ENCODE peak calls at places on chromosomes 3 and 15, in four cellular contexts. One of them, this sample, is unnamed.

GRCh38 chr3:113218011-113218678 is 6.8 kb downstream of the BOC start:
- DNase-seq in HepG2: peak; percentile 23
- DNase-seq in SK-N-SH: no peak
- DNase-seq in K562: no peak
- DNase-seq in this sample: no peak

GRCh38 chr3:69767571-69767970 is 28.3 kb downstream of the MITF start:
- DNase-seq in HepG2: no peak
- DNase-seq in SK-N-SH: no peak
- DNase-seq in K562: no peak
- DNase-seq in this sample: no peak

GRCh38 chr15:98873441-98874218 is 134.0 kb downstream of the PGPEP1L start:
- DNase-seq in HepG2: no peak
- DNase-seq in SK-N-SH: no peak
- DNase-seq in K562: no peak
- DNase-seq in this sample: peak; percentile 40

GRCh38 chr3:46289961-46290360 is 47.7 kb downstream of the CCR3 start:
- DNase-seq in HepG2: no peak
- DNase-seq in SK-N-SH: no peak
- DNase-seq in K562: no peak
- DNase-seq in this sample: no peak

GRCh38 chr3:193515884-193516438 is 38.7 kb downstream of the ATP13A4 start:
- DNase-seq in HepG2: no peak
- DNase-seq in SK-N-SH: no peak
- DNase-seq in K562: no peak
- DNase-seq in this sample: no peak

GRCh38 chr3:195717416-195717815 is 3.4 kb upstream of the MUC20 start:
- DNase-seq in HepG2: no peak
- DNase-seq in SK-N-SH: no peak
- DNase-seq in K562: no peak
- DNase-seq in this sample: no peak

GRCh38 chr3:79361748-79362378 is 405.9 kb downstream of the ROBO1 start:
- DNase-seq in HepG2: peak; percentile 31
- DNase-seq in SK-N-SH: peak; percentile 36
- DNase-seq in K562: no peak
- DNase-seq in this sample: peak; percentile 0

GRCh38 chr3:126179825-126180476 is 435 bp downstream of the ALDH1L1 start:
- DNase-seq in HepG2: peak; percentile 89
- DNase-seq in SK-N-SH: peak; percentile 85
- DNase-seq in K562: no peak
- DNase-seq in this sample: no peak

GRCh38 chr15:60899322-60899966 is 329.7 kb downstream of the RORA start:
- DNase-seq in HepG2: peak; percentile 19
- DNase-seq in SK-N-SH: no peak
- DNase-seq in K562: no peak
- DNase-seq in this sample: no peak

GRCh38 chr15:90592144-90592887 is 62.6 kb downstream of the CRTC3 start:
- DNase-seq in HepG2: peak; percentile 7
- DNase-seq in SK-N-SH: no peak
- DNase-seq in K562: no peak
- DNase-seq in this sample: no peak

GRCh38 chr3:55091381-55092225 is 163.7 kb upstream of the LRTM1 start:
- DNase-seq in HepG2: no peak
- DNase-seq in SK-N-SH: no peak
- DNase-seq in K562: no peak
- DNase-seq in this sample: no peak

GRCh38 chr3:7875858-7876442 is 625.7 kb upstream of the LMCD1 start:
- DNase-seq in HepG2: no peak
- DNase-seq in SK-N-SH: no peak
- DNase-seq in K562: no peak
- DNase-seq in this sample: peak; percentile 79

GRCh38 chr15:61100512-61100911 is 128.6 kb downstream of the RORA start:
- DNase-seq in HepG2: no peak
- DNase-seq in SK-N-SH: peak; percentile 66
- DNase-seq in K562: no peak
- DNase-seq in this sample: no peak

GRCh38 chr3:42497009-42497731 is 5.3 kb upstream of the VIPR1 start:
- DNase-seq in HepG2: peak; percentile 40
- DNase-seq in SK-N-SH: no peak
- DNase-seq in K562: no peak
- DNase-seq in this sample: peak; percentile 51

GRCh38 chr3:8578282-8578681 is 66.3 kb downstream of the SSUH2 start:
- DNase-seq in HepG2: no peak
- DNase-seq in SK-N-SH: no peak
- DNase-seq in K562: no peak
- DNase-seq in this sample: no peak

GRCh38 chr15:99732268-99732641 is 982 bp downstream of the LYSMD4 start:
- DNase-seq in HepG2: no peak
- DNase-seq in SK-N-SH: no peak
- DNase-seq in K562: no peak
- DNase-seq in this sample: no peak

DNA sequence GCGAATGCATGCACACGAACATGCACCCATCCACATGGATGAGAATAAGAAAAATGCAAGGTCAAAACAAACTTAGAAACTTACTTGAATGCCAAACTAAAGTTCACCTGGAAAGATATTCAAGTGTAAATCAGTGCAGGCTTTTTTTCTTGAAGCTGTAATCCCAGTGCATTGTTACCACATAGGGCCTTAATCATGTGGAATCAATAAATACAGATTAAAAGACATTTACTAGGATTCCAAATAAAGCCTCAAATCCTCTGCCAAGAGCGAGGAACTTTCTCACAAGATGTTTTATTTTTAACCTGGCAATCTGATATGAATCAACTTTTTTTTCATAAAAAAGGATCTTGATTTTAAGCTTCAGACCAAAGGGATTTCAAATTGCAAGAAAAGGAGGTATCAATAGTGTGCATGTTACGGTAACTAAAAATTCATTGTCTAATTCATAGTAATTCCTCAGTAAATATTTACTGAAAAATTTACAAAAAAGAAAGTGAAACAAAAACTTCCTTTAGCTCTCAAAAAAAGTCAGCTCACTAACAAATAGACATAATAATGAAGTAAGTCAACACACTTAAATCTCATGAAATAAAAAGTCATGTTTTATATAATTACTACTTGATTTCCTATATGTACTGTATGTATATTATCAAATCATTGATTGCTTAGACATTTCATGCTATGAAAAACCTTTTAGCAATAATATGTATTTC is 978.6 kb downstream of the PLOD2 start:
- DNase-seq in HepG2: no peak
- DNase-seq in SK-N-SH: no peak
- DNase-seq in K562: no peak
- DNase-seq in this sample: no peak
- H2AFZ ChIP-seq in HepG2: no peak overlapping the region
- H2AFZ ChIP-seq in SK-N-SH: peak overlapping the region; percentile 72
- H2AFZ ChIP-seq in K562: no peak overlapping the region
- H2AFZ ChIP-seq in this sample: no peak overlapping the region

GRCh38 chr3:63961891-63962290 is 49.7 kb upstream of the SCAANT1 start:
- DNase-seq in HepG2: peak; percentile 52
- DNase-seq in SK-N-SH: peak; percentile 39
- DNase-seq in K562: peak; percentile 52
- DNase-seq in this sample: peak; percentile 39
- TF ChIP-seq ELF1 in HepG2: no peak
- TF ChIP-seq ELF1 in SK-N-SH: no peak
- TF ChIP-seq ELF1 in K562: no peak
- TF ChIP-seq ELF1 in this sample: no peak

DNA sequence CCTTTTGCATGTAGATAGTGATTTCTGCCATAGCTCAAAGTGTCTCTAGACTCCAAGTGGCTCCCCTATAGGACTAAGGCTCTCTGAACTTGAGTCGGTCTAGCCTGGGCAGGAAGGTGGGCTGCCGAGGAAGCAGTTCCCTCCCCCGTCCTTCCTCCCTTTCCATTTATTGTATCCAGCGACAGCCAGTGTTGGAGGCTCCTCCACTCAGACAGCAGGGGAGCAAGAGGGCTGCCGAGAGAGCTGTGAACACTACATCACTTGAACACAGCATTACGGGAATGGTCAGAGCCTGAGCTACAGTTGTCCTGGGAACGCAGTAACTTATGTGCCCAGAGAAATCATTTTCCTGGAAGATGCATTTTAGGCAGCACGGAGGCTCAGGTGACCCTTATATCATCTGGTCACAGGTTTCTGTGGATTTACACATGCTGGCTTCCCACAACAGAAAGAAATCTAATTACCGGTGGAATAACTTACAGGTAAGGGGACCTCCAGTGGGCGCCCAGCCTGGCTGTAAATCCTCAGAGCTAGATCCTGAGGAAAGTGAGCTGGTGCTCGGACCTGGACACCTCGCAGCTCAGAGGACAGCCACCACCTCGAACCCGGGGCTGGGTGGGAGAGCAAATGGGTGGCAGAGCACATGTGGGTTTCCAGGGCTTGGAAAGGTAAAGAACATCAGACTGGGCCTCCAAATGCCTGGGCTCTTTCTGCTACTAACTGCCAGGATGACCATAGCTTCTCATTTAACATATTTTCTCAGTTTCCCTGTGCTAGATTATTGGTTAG is 197.1 kb downstream of the UACA start:
- DNase-seq in HepG2: no peak
- DNase-seq in SK-N-SH: no peak
- DNase-seq in K562: no peak
- DNase-seq in this sample: no peak
- H2AFZ ChIP-seq in HepG2: no peak overlapping the region
- H2AFZ ChIP-seq in SK-N-SH: no peak overlapping the region
- H2AFZ ChIP-seq in K562: no peak overlapping the region
- H2AFZ ChIP-seq in this sample: no peak overlapping the region

GRCh38 chr3:53223541-53223966 is 32.3 kb downstream of the TKT start:
- DNase-seq in HepG2: no peak
- DNase-seq in SK-N-SH: no peak
- DNase-seq in K562: peak; percentile 5
- DNase-seq in this sample: no peak

GRCh38 chr3:53221345-53221744 is 34.5 kb downstream of the TKT start:
- DNase-seq in HepG2: no peak
- DNase-seq in SK-N-SH: no peak
- DNase-seq in K562: no peak
- DNase-seq in this sample: no peak

GRCh38 chr3:53223025-53223424 is 32.8 kb downstream of the TKT start:
- DNase-seq in HepG2: peak; percentile 20
- DNase-seq in SK-N-SH: no peak
- DNase-seq in K562: no peak
- DNase-seq in this sample: no peak

GRCh38 chr3:53222183-53222901 is 33.5 kb downstream of the TKT start:
- DNase-seq in HepG2: peak; percentile 79
- DNase-seq in SK-N-SH: no peak
- DNase-seq in K562: no peak
- DNase-seq in this sample: no peak

GRCh38 chr3:53221827-53222182 is 34.0 kb downstream of the TKT start:
- DNase-seq in HepG2: no peak
- DNase-seq in SK-N-SH: no peak
- DNase-seq in K562: no peak
- DNase-seq in this sample: no peak
- TF ChIP-seq ELF1 in HepG2: no peak
- TF ChIP-seq ELF1 in SK-N-SH: no peak
- TF ChIP-seq ELF1 in K562: no peak
- TF ChIP-seq ELF1 in this sample: no peak

GRCh38 chr15:83853232-83853631 is 199.3 kb downstream of the ADAMTSL3 start:
- DNase-seq in HepG2: no peak
- DNase-seq in SK-N-SH: no peak
- DNase-seq in K562: no peak
- DNase-seq in this sample: no peak

GRCh38 chr15:83854314-83854713 is 200.4 kb downstream of the ADAMTSL3 start:
- DNase-seq in HepG2: no peak
- DNase-seq in SK-N-SH: no peak
- DNase-seq in K562: no peak
- DNase-seq in this sample: peak; percentile 48

GRCh38 chr15:83848315-83849050 is 194.6 kb downstream of the ADAMTSL3 start:
- DNase-seq in HepG2: no peak
- DNase-seq in SK-N-SH: no peak
- DNase-seq in K562: no peak
- DNase-seq in this sample: no peak

GRCh38 chr15:83850015-83850414 is 196.1 kb downstream of the ADAMTSL3 start:
- DNase-seq in HepG2: no peak
- DNase-seq in SK-N-SH: no peak
- DNase-seq in K562: no peak
- DNase-seq in this sample: no peak

DNA sequence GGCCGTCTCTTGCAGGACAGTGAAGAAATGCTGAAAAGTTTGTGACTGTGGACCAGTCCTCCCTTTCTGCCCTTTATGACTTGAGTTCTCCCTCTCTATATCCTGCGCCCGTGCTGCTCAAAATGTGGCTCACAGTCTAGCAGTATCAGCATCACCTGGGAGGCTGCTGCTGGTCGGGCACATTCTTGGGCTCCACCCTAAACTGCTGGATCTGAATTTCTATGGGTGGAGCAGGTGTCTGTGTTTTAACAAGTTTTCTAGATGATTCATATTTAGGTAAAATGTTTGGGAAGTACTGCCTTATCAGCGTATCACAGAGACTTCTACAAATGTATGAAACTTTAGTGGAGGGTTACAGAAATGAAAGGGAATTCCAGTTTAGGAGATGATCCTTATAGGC is 196.9 kb downstream of the ADAMTSL3 start:
- DNase-seq in HepG2: no peak
- DNase-seq in SK-N-SH: no peak
- DNase-seq in K562: no peak
- DNase-seq in this sample: no peak
- H2AFZ ChIP-seq in HepG2: no peak overlapping the region
- H2AFZ ChIP-seq in SK-N-SH: no peak overlapping the region
- H2AFZ ChIP-seq in K562: no peak overlapping the region
- H2AFZ ChIP-seq in this sample: no peak overlapping the region

GRCh38 chr15:25175789-25176615 is 221.2 kb downstream of the SNRPN start:
- DNase-seq in HepG2: no peak
- DNase-seq in SK-N-SH: peak; percentile 1
- DNase-seq in K562: no peak
- DNase-seq in this sample: no peak

GRCh38 chr15:25176616-25176923 is 221.8 kb downstream of the SNRPN start:
- DNase-seq in HepG2: no peak
- DNase-seq in SK-N-SH: peak; percentile 3
- DNase-seq in K562: no peak
- DNase-seq in this sample: no peak

GRCh38 chr15:25177955-25178801 is 223.4 kb downstream of the SNRPN start:
- DNase-seq in HepG2: no peak
- DNase-seq in SK-N-SH: no peak
- DNase-seq in K562: no peak
- DNase-seq in this sample: no peak

GRCh38 chr15:25178835-25179672 is 224.3 kb downstream of the SNRPN start:
- DNase-seq in HepG2: no peak
- DNase-seq in SK-N-SH: no peak
- DNase-seq in K562: no peak
- DNase-seq in this sample: no peak

GRCh38 chr15:25176991-25177954 is 222.5 kb downstream of the SNRPN start:
- DNase-seq in HepG2: no peak
- DNase-seq in SK-N-SH: peak; percentile 3
- DNase-seq in K562: no peak
- DNase-seq in this sample: no peak
- TF ChIP-seq ELF1 in HepG2: no peak
- TF ChIP-seq ELF1 in SK-N-SH: no peak
- TF ChIP-seq ELF1 in K562: no peak
- TF ChIP-seq ELF1 in this sample: no peak